ENCODE peak calls at places on chromosomes 2 and 18, in nine cellular contexts. R is lower lobe of right lung; A is BE2C; H is fibroblast of lung; G is uterus; P is gastrocnemius medialis; D is CD8-positive, alpha-beta T cell; B is spleen; V is HFF-Myc. E is an unnamed sample.

GRCh38 chr2:33459745-33460144 is 16.7 kb upstream of the RASGRP3 start:
- DNase-seq in R (no peak), A (no peak), H (no peak), G (no peak), P (no peak), D (no peak), B (no peak), V (no peak), E (no peak)

GRCh38 chr18:50629148-50629631 is 69.3 kb downstream of the MAPK4 start:
- DNase-seq in R (no peak), A (no peak), H (no peak), G (no peak), P (no peak), D (no peak), B (no peak), V (no peak), E (no peak)

GRCh38 chr2:168577885-168578284 is 121.8 kb downstream of the CERS6 start:
- DNase-seq in R (no peak), A (peak), H (peak), G (no peak), P (no peak), D (no peak), B (no peak), V (no peak), E (no peak)

GRCh38 chr2:69948032-69948962 is 13.1 kb downstream of the ASPRV1 start:
- DNase-seq in R (no peak), A (no peak), H (no peak), G (no peak), P (no peak), D (no peak), B (no peak), V (no peak), E (peak)

GRCh38 chr18:13623871-13624270 is 102.5 kb downstream of the FAM210A start:
- DNase-seq in R (no peak), A (no peak), H (no peak), G (no peak), P (no peak), D (no peak), B (no peak), V (no peak), E (no peak)

GRCh38 chr2:117536139-117536538 is 278.4 kb upstream of the DDX18 start:
- DNase-seq in R (no peak), A (peak), H (no peak), G (no peak), P (no peak), D (no peak), B (no peak), V (no peak), E (peak)

GRCh38 chr2:217890445-217890844 is 112.3 kb downstream of the TNS1 start:
- DNase-seq in R (no peak), A (no peak), H (peak), G (peak), P (peak), D (no peak), B (no peak), V (no peak), E (peak)

GRCh38 chr2:237171396-237171795 is 85.7 kb downstream of the COPS8 start:
- DNase-seq in R (no peak), A (no peak), H (peak), G (peak), P (peak), D (no peak), B (no peak), V (peak), E (no peak)

GRCh38 chr2:12314119-12314735 is 402.5 kb upstream of the TRIB2 start:
- DNase-seq in R (no peak), A (no peak), H (no peak), G (no peak), P (no peak), D (no peak), B (no peak), V (no peak), E (no peak)

GRCh38 chr2:47172156-47172921 is 17.2 kb upstream of the STPG4 start:
- DNase-seq in R (no peak), A (peak), H (no peak), G (no peak), P (no peak), D (no peak), B (no peak), V (no peak), E (no peak)

GRCh38 chr2:47162780-47163179 is 7.7 kb upstream of the STPG4 start:
- DNase-seq in R (no peak), A (no peak), H (no peak), G (no peak), P (no peak), D (no peak), B (no peak), V (no peak), E (no peak)

GRCh38 chr2:47169784-47170183 is 14.7 kb upstream of the STPG4 start:
- DNase-seq in R (no peak), A (no peak), H (no peak), G (no peak), P (no peak), D (no peak), B (no peak), V (no peak), E (no peak)

GRCh38 chr2:47165001-47165555 is 10.0 kb upstream of the STPG4 start:
- DNase-seq in R (no peak), A (no peak), H (no peak), G (no peak), P (no peak), D (no peak), B (no peak), V (no peak), E (no peak)

GRCh38 chr2:47167149-47167548 is 12.0 kb upstream of the STPG4 start:
- DNase-seq in R (no peak), A (no peak), H (peak), G (no peak), P (no peak), D (no peak), B (no peak), V (no peak), E (no peak)
- TF ChIP-seq CTCF in R (no peak), A (no peak), H (no peak), G (no peak), P (no peak), D (no peak), B (no peak), V (no peak), E (no peak)

GRCh38 chr2:14716319-14716718 is 83.8 kb downstream of the LRATD1 start:
- DNase-seq in R (no peak), A (no peak), H (no peak), G (no peak), P (no peak), D (no peak), B (no peak), V (no peak), E (no peak)

GRCh38 chr2:14720739-14721138 is 88.2 kb downstream of the LRATD1 start:
- DNase-seq in R (no peak), A (no peak), H (no peak), G (no peak), P (no peak), D (no peak), B (no peak), V (no peak), E (no peak)

GRCh38 chr2:14720319-14720718 is 87.8 kb downstream of the LRATD1 start:
- DNase-seq in R (no peak), A (no peak), H (peak), G (no peak), P (no peak), D (no peak), B (no peak), V (no peak), E (no peak)

GRCh38 chr2:14715600-14715999 is 83.1 kb downstream of the LRATD1 start:
- DNase-seq in R (no peak), A (no peak), H (no peak), G (no peak), P (no peak), D (no peak), B (no peak), V (no peak), E (no peak)

GRCh38 chr2:14717131-14717530 is 84.6 kb downstream of the LRATD1 start:
- DNase-seq in R (no peak), A (no peak), H (no peak), G (no peak), P (no peak), D (no peak), B (no peak), V (no peak), E (no peak)
- TF ChIP-seq CTCF in R (no peak), A (no peak), H (no peak), G (no peak), P (no peak), D (no peak), B (no peak), V (no peak), E (no peak)

DNA sequence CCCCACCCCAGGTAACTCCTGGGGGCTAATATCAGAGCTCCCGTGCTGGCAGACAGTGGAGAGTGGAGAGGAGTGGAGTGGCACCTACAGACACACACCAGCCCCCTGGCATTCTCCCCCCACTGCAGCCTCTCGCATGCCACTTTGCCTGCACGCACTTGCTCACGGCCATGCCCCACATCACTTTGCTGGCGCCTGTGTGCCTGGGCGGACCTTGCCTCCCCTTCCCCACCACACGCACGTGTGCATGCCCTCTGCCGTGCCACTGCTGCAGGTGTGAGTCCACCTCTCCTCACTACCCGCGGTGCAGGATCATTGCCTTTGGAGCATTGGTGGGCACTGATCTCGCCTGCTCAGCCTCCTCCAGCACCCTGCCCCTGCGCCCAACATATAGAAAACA is 72.6 kb upstream of the DOK6 start:
- DNase-seq in R (no peak), A (no peak), H (no peak), G (no peak), P (no peak), D (no peak), B (peak), V (no peak), E (no peak)
- TF ChIP-seq CTCF in R (no peak), A (no peak), H (no peak), G (no peak), P (no peak), D (no peak), B (no peak), V (no peak), E (no peak)

GRCh38 chr2:120984452-120985173 is 248.9 kb downstream of the GLI2 start:
- DNase-seq in R (no peak), A (no peak), H (no peak), G (no peak), P (no peak), D (no peak), B (peak), V (no peak), E (no peak)
- TF ChIP-seq CTCF in R (no peak), A (no peak), H (no peak), G (no peak), P (no peak), D (no peak), B (no peak), V (no peak), E (no peak)